ENCODE peak calls at places on chromosome 11, in six cellular contexts. S is posterior vena cava; I is HEK293T; E is mucosa of gallbladder; O is foreskin melanocyte; B is CD8-positive, alpha-beta memory T cell. T is an unnamed sample.

GRCh38 chr11:75929706-75930105 is 114.7 kb downstream of the UVRAG start:
- DNase-seq in S (no peak), I (no peak), E (no peak), O (no peak), B (no peak), T (no peak)

GRCh38 chr11:35305670-35306382 is 113.5 kb downstream of the SLC1A2 start:
- DNase-seq in S (no peak), I (peak), E (peak), O (no peak), B (peak), T (peak)

GRCh38 chr11:110059706-110060430 is 33.3 kb upstream of the ZC3H12C start:
- DNase-seq in S (no peak), I (no peak), E (no peak), O (peak), B (no peak), T (peak)

GRCh38 chr11:118877487-118878173 is 6.1 kb upstream of the CXCR5 start:
- DNase-seq in S (no peak), I (no peak), E (no peak), O (no peak), B (no peak), T (no peak)

GRCh38 chr11:70298243-70298915 is 27.9 kb downstream of the PPFIA1 start:
- DNase-seq in S (no peak), I (no peak), E (no peak), O (no peak), B (no peak), T (no peak)

GRCh38 chr11:77775941-77776340 is 44.6 kb downstream of the RSF1 start:
- DNase-seq in S (no peak), I (no peak), E (no peak), O (no peak), B (no peak), T (no peak)

GRCh38 chr11:134275534-134276395 is at the start of gene GLB1L3:
- DNase-seq in S (no peak), I (peak), E (no peak), O (no peak), B (peak), T (no peak)

GRCh38 chr11:46674463-46675287 is 25.7 kb downstream of the ARHGAP1 start:
- DNase-seq in S (peak), I (peak), E (no peak), O (no peak), B (peak), T (no peak)

GRCh38 chr11:133929401-133930052 is 27.2 kb downstream of the IGSF9B start:
- DNase-seq in S (no peak), I (no peak), E (no peak), O (no peak), B (no peak), T (no peak)

GRCh38 chr11:60872952-60873524 is 5.7 kb downstream of the ZP1 start:
- DNase-seq in S (peak), I (no peak), E (no peak), O (peak), B (no peak), T (peak)

GRCh38 chr11:57071829-57072228 is 83.1 kb downstream of the OR5AK2 start:
- DNase-seq in S (no peak), I (no peak), E (no peak), O (no peak), B (no peak), T (no peak)

GRCh38 chr11:46948378-46949131 is 12.0 kb downstream of the CSTPP1 start:
- DNase-seq in S (no peak), I (peak), E (no peak), O (peak), B (no peak), T (peak)

GRCh38 chr11:46315783-46316563 is 31.3 kb upstream of the DGKZ start:
- DNase-seq in S (no peak), I (no peak), E (peak), O (no peak), B (no peak), T (no peak)

GRCh38 chr11:128323381-128323780 is 264.0 kb downstream of the ETS1 start:
- DNase-seq in S (no peak), I (no peak), E (no peak), O (no peak), B (peak), T (peak)

GRCh38 chr11:134062255-134063030 is 6.4 kb upstream of the JAM3 start:
- DNase-seq in S (peak), I (no peak), E (no peak), O (no peak), B (no peak), T (no peak)

GRCh38 chr11:64028398-64029115 is 7.2 kb upstream of the FLRT1 start:
- DNase-seq in S (no peak), I (peak), E (no peak), O (no peak), B (no peak), T (no peak)

GRCh38 chr11:34345991-34346480 is 11.8 kb downstream of the ABTB2 start:
- DNase-seq in S (no peak), I (no peak), E (no peak), O (peak), B (no peak), T (peak)

GRCh38 chr11:774873-775592 is 2.3 kb downstream of the GATD1 start:
- DNase-seq in S (peak), I (no peak), E (no peak), O (no peak), B (no peak), T (no peak)

GRCh38 chr11:75582935-75583709 is 21.1 kb downstream of the SERPINH1 start:
- DNase-seq in S (peak), I (peak), E (peak), O (peak), B (peak), T (no peak)

GRCh38 chr11:46894506-46894905 is 23.8 kb downstream of the LRP4 start:
- DNase-seq in S (peak), I (no peak), E (no peak), O (no peak), B (no peak), T (no peak)

GRCh38 chr11:11302565-11302964 is 50.5 kb downstream of the CSNK2A3 start:
- DNase-seq in S (no peak), I (no peak), E (no peak), O (no peak), B (no peak), T (no peak)

GRCh38 chr11:117597083-117597482 is 199.9 kb downstream of the DSCAML1 start:
- DNase-seq in S (no peak), I (peak), E (peak), O (no peak), B (no peak), T (peak)

GRCh38 chr11:32136654-32137053 is 45.8 kb downstream of the RCN1 start:
- DNase-seq in S (no peak), I (no peak), E (no peak), O (no peak), B (no peak), T (no peak)